ENCODE peak calls at places on chromosomes 3 and 15, in six cellular contexts. Z is PC-3, X is IMR-90, U is GM23248, R is MM.1S, W is fibroblast of lung. S is an unnamed sample. For H3K9me3, the result is how much of the 10 kb centered on the place peaks cover.

GRCh38 chr3:174951023-174951422 is 91.9 kb downstream of the NAALADL2 start:
- DNase-seq in R (no peak), U (peak), X (peak), W (peak), Z (peak), S (no peak)

GRCh38 chr3:193857996-193858395 is 265.0 kb downstream of the OPA1 start:
- DNase-seq in U (peak), X (peak), W (peak), R (no peak), Z (peak), S (no peak)

GRCh38 chr3:123605789-123606234 is 21.0 kb upstream of the HACD2 start:
- DNase-seq in X (no peak), U (peak), W (no peak), Z (peak), R (no peak), S (peak)

GRCh38 chr3:78809941-78810340 is 957.9 kb downstream of the ROBO1 start:
- DNase-seq in U (peak), X (no peak), Z (no peak), W (no peak), R (no peak), S (no peak)

GRCh38 chr15:25787855-25788521 is 75.1 kb downstream of the ATP10A start:
- DNase-seq in R (no peak), U (peak), W (peak), Z (peak), X (peak), S (no peak)

GRCh38 chr3:161266731-161267150 is 45.6 kb downstream of the NMD3 start:
- DNase-seq in R (no peak), Z (peak), X (peak), W (peak), U (peak), S (no peak)

GRCh38 chr3:122512284-122512683 is 2.5 kb downstream of the KPNA1 start:
- DNase-seq in W (no peak), R (no peak), X (no peak), Z (no peak), U (no peak), S (no peak)

GRCh38 chr15:100879461-100880138 is at the start of gene ALDH1A3:
- DNase-seq in Z (peak), U (peak), W (no peak), X (peak), R (peak), S (no peak)

GRCh38 chr15:66117841-66118240 is 135.7 kb downstream of the MEGF11 start:
- DNase-seq in R (no peak), U (no peak), X (no peak), W (no peak), Z (no peak), S (no peak)

GRCh38 chr3:197576838-197577237 is 21.1 kb upstream of the BDH1 start:
- DNase-seq in W (no peak), Z (no peak), X (no peak), U (no peak), R (no peak), S (no peak)

GRCh38 chr3:99852851-99853250 is 35.2 kb downstream of the CMSS1 start:
- DNase-seq in X (no peak), R (no peak), U (peak), W (no peak), Z (no peak), S (no peak)

GRCh38 chr3:181872887-181873286 is 161.2 kb downstream of the SOX2 start:
- DNase-seq in W (no peak), U (no peak), Z (no peak), R (no peak), X (no peak), S (no peak)

GRCh38 chr3:159987291-159987711 is 1.3 kb upstream of the IL12A start:
- DNase-seq in U (peak), Z (peak), W (no peak), X (peak), R (peak), S (peak)

GRCh38 chr15:59835801-59836200 is 146.7 kb upstream of the BNIP2 start:
- DNase-seq in R (no peak), Z (no peak), U (no peak), W (no peak), X (no peak), S (no peak)

GRCh38 chr15:41010335-41010734 is 57.1 kb downstream of the CHAC1 start:
- DNase-seq in R (no peak), X (no peak), U (no peak), Z (no peak), W (no peak), S (no peak)

GRCh38 chr15:66936115-66936863 is 129.1 kb upstream of the SMAD3 start:
- DNase-seq in W (peak), Z (no peak), X (peak), R (no peak), U (peak), S (no peak)

GRCh38 chr3:195119461-195120198 is 151.3 kb downstream of the XXYLT1 start:
- DNase-seq in W (peak), Z (peak), X (peak), U (no peak), R (no peak), S (no peak)

GRCh38 chr3:11917051-11917450 is 70.4 kb upstream of the TAMM41 start:
- DNase-seq in W (no peak), X (no peak), Z (no peak), R (no peak), U (no peak), S (no peak)

GRCh38 chr3:25782938-25783660 is at the start of gene NGLY1:
- DNase-seq in U (peak), R (peak), W (peak), X (peak), Z (peak), S (peak)

GRCh38 chr15:34789326-34789725 is 6.0 kb downstream of the ACTC1 start:
- DNase-seq in X (no peak), R (no peak), U (no peak), Z (no peak), W (no peak), S (no peak)

GRCh38 chr3:45571969-45572368 is 22.6 kb upstream of the LIMD1 start:
- DNase-seq in R (no peak), X (no peak), W (no peak), Z (peak), U (no peak), S (no peak)

GRCh38 chr15:70587896-70588567 is 175.3 kb downstream of the UACA start:
- DNase-seq in U (no peak), W (no peak), X (no peak), Z (no peak), R (no peak), S (no peak)
- H3K9me3 ChIP-seq in U (under half), W (under half), X (under half), Z (under half), R (under half), S (under half)

GRCh38 chr15:87707581-87708130 is 548.9 kb downstream of the NTRK3 start:
- DNase-seq in U (no peak), Z (no peak), R (no peak), W (no peak), X (no peak), S (no peak)
- H3K9ac ChIP-seq in U (no peak), Z (no peak), R (no peak), W (no peak), X (no peak), S (no peak)

DNA sequence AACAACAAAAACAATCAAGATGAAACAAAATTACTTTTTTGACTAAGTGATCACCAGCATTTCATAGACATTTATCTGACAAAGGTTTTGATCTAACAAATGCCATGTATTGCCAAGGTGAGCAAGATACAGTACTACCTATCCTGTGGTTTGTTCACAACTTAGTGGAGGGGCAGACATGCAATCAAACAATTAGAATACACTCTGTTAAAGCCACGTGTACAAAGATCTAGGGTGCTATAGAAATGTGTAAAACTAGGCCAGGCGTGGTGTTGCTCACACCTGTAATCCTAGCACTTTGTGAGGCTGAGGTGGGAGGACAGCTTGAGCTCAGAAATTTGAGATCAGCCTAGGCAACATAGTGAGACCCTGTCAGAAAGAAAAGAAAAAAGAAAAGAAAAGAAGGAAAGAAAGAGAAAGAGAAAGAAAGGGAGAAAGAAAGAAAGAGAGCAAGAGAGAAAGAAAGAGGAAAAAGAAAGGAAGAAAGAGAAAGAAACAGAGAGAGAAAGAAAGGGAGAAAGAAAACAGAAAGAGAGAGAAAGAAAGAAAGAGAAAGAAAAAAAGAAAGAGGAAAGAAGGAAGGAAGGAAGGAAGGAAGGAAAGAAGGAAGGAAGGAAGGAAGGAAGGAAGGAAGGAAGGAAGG is 1.4 kb upstream of the TRIM69 start:
- DNase-seq in Z (no peak), W (no peak), X (no peak), R (no peak), U (no peak), S (no peak)
- H3K9me3 ChIP-seq in Z (under half), W (under half), X (under half), R (under half), U (under half), S (under half)

GRCh38 chr3:52770581-52771333 is at the start of gene NEK4:
- DNase-seq in Z (peak), U (peak), X (peak), R (peak), W (peak), S (peak)

GRCh38 chr3:52771702-52772101 is 962 bp upstream of the NEK4 start:
- DNase-seq in X (no peak), R (no peak), U (no peak), W (no peak), Z (no peak), S (no peak)

GRCh38 chr3:52771334-52771681 is 568 bp upstream of the NEK4 start:
- DNase-seq in Z (no peak), W (no peak), R (no peak), X (no peak), U (no peak), S (peak)

GRCh38 chr3:52773361-52774065 is 2.8 kb upstream of the NEK4 start:
- DNase-seq in W (no peak), Z (no peak), X (no peak), U (no peak), R (no peak), S (no peak)

DNA sequence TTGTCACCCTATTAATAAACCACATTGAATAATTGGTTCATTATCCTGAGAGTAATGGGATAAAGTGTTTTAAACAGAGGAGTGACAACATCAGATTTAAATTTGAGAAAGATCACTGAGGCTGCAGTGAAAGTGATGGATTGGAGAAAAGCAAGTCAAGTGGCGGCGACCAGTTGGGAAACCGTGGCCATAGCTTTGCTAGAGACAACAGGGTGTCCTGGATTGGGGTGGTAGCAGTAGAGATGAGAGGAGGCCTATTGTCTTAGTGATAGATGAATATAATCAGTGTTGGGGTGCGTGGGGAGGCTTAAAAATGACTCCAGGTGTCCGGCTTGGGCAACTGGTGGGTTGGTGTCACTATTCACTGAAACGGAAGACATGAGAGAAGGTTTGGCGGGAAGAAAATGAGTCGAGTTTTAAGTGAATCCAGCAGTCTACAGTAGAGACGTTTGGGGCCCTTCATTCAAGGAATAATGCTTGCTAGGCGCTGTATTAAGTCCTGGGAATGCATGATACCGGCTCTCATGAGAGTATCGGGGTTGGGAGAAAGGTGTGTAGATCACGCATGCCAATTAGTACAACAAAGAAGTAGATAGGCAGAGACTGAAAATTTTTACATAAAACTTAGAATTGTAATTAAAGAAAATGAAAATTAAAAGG is 824 bp downstream of the NEK4 start:
- DNase-seq in Z (no peak), X (no peak), U (peak), R (peak), W (peak), S (no peak)
- H3K9ac ChIP-seq in Z (peak), X (peak), U (peak), R (peak), W (no peak), S (peak)

DNA sequence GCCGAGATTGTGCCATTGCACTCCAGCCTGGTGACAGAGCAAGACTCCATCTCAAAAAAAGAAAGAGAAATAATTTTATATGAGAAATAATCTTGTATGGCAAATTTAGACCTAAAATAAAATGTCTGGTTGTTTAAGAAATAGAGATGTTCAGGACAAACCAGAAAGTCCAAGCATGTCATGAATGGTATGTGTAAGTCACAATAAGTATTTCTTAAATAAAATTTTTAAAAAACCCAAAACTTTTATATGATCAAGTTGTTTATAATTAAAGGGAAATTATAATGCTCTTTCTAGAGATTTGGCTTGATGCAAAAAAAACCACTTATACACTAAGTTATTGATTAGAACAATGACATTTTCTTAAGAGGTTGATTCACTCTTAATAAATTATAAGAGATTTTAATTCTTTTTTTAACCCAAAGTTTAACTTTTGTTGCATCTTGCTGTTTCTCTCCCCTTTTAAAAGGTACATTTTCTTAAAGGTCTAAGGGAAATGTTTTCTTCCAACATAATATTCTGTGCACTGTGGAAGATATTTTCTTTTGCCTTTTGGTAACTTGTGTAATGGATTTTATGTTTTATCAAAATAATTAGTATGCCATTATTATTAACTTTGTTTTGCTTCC is 105.7 kb downstream of the RTP4 start:
- DNase-seq in Z (peak), W (peak), U (no peak), R (no peak), X (no peak), S (peak)
- H3K9me3 ChIP-seq in Z (under half), W (under half), U (under half), R (under half), X (under half), S (under half)

GRCh38 chr3:152656207-152657001 is 178.5 kb upstream of the P2RY1 start:
- DNase-seq in X (no peak), Z (no peak), R (no peak), U (no peak), W (no peak), S (no peak)
- H3K9ac ChIP-seq in X (no peak), Z (no peak), R (no peak), U (no peak), W (no peak), S (no peak)

GRCh38 chr3:154598166-154598565 is 168.2 kb upstream of the GPR149 start:
- DNase-seq in W (no peak), R (no peak), Z (no peak), U (no peak), X (no peak), S (no peak)

GRCh38 chr3:154602241-154602640 is 172.3 kb upstream of the GPR149 start:
- DNase-seq in W (no peak), U (no peak), X (no peak), Z (no peak), R (no peak), S (no peak)
- H3K9me3 ChIP-seq in W (under half), U (under half), X (under half), Z (under half), R (under half), S (under half)

GRCh38 chr3:81728766-81729544 is 32.5 kb downstream of the GBE1 start:
- DNase-seq in W (peak), R (no peak), X (peak), U (peak), Z (peak), S (no peak)

GRCh38 chr3:81726132-81726531 is 35.3 kb downstream of the GBE1 start:
- DNase-seq in R (no peak), Z (peak), X (peak), U (peak), W (peak), S (no peak)

GRCh38 chr3:81723732-81724313 is 37.6 kb downstream of the GBE1 start:
- DNase-seq in X (peak), W (peak), R (no peak), Z (peak), U (peak), S (peak)

GRCh38 chr3:81732642-81733041 is 28.8 kb downstream of the GBE1 start:
- DNase-seq in Z (no peak), X (no peak), R (no peak), W (no peak), U (no peak), S (no peak)

DNA sequence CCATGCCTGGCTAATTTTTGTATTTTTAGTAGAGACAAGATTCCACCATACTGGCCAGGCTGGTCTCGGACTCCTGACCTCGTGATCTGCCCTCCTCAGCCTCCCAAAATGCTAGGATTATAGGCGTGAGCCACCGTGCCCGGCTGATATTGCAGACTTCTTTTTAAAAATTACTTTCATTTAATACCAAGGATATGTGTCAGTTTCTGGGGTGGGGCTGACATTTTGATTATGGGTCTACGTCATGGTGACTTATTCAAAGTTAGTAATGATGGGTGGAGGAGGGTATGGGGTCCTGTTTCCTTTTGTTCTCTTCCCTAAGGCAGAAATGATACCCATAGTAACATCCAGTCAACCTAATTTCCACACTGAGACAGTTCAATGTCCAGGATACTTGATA is 34.7 kb downstream of the GBE1 start:
- DNase-seq in R (no peak), Z (peak), W (peak), U (peak), X (peak), S (no peak)
- H3K9ac ChIP-seq in R (no peak), Z (peak), W (no peak), U (peak), X (no peak), S (no peak)

GRCh38 chr15:24617646-24618045 is 57.9 kb upstream of the NPAP1 start:
- DNase-seq in U (no peak), R (no peak), X (no peak), Z (no peak), W (no peak), S (no peak)
- H3K9me3 ChIP-seq in U (under half), R (under half), X (under half), Z (under half), W (under half), S (under half)

GRCh38 chr3:79874646-79875045 is 106.8 kb upstream of the ROBO1 start:
- DNase-seq in Z (no peak), R (no peak), W (no peak), X (no peak), U (no peak), S (no peak)

GRCh38 chr3:79872483-79872882 is 104.7 kb upstream of the ROBO1 start:
- DNase-seq in U (no peak), X (peak), R (no peak), W (peak), Z (peak), S (no peak)

GRCh38 chr3:79866162-79866561 is 98.4 kb upstream of the ROBO1 start:
- DNase-seq in R (no peak), Z (no peak), U (no peak), W (no peak), X (no peak), S (no peak)

GRCh38 chr3:79870006-79870620 is 102.3 kb upstream of the ROBO1 start:
- DNase-seq in W (peak), X (no peak), U (no peak), R (no peak), Z (no peak), S (no peak)

DNA sequence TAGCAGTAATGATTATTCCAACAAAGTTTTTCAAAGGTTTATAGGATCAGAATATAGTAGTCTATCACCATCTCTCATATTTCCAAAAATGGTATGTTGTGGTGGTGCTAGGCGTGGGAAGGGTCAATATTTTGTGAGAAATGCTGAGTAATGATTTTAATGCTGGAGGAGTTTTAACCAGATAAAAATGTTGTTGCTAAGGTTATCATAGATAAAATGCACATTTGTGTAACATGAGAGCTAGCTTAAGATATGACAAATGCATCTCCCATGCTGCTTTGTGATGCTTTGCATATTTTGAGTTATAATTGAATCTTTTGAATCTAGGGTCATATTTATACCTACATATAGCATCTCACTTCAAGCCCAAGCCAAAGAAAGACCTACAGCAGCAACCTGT is 103.9 kb upstream of the ROBO1 start:
- DNase-seq in X (peak), W (peak), U (no peak), R (no peak), Z (peak), S (no peak)
- H3K9ac ChIP-seq in X (no peak), W (no peak), U (no peak), R (no peak), Z (peak), S (no peak)

S was measured in Karpas-422.